ENCODE peak calls at places on chromosomes 1 and 21, in seven cellular contexts. R is HCT116, E is IMR-90, U is transverse colon, M is adrenal gland, L is ovary, J is stomach. Y is an unnamed sample.

GRCh38 chr1:55073187-55073916 is 34.0 kb downstream of the PCSK9 start:
- DNase-seq in R (no peak), E (no peak), U (no peak), M (no peak), L (no peak), J (no peak), Y (no peak)

GRCh38 chr1:4527819-4528218 is 126.6 kb upstream of the AJAP1 start:
- DNase-seq in R (no peak), E (no peak), U (no peak), M (no peak), L (no peak), J (no peak), Y (no peak)

GRCh38 chr1:172935062-172935592 is 115.6 kb downstream of the TNFSF18 start:
- DNase-seq in R (no peak), E (peak; percentile 56), U (no peak), M (no peak), L (no peak), J (no peak), Y (no peak)

GRCh38 chr1:212228591-212229119 is 56.6 kb upstream of the PPP2R5A start:
- DNase-seq in R (no peak), E (no peak), U (no peak), M (no peak), L (no peak), J (peak; percentile 72), Y (no peak)

GRCh38 chr1:245283001-245283400 is 128.2 kb downstream of the KIF26B start:
- DNase-seq in R (no peak), E (no peak), U (no peak), M (no peak), L (no peak), J (no peak), Y (no peak)

GRCh38 chr1:1990222-1990621 is 13.4 kb downstream of the CFAP74 start:
- DNase-seq in R (no peak), E (no peak), U (no peak), M (peak; percentile 82), L (peak; percentile 69), J (no peak), Y (no peak)

GRCh38 chr21:27681841-27682240 is 715.0 kb upstream of the ADAMTS5 start:
- DNase-seq in R (no peak), E (peak; percentile 53), U (no peak), M (no peak), L (no peak), J (no peak), Y (no peak)

GRCh38 chr1:152115344-152115743 is at the start of gene TCHH:
- DNase-seq in R (no peak), E (no peak), U (no peak), M (no peak), L (no peak), J (no peak), Y (no peak)

GRCh38 chr21:45296638-45297037 is 8.9 kb upstream of the POFUT2 start:
- DNase-seq in R (no peak), E (no peak), U (peak; percentile 3), M (no peak), L (peak; percentile 32), J (no peak), Y (no peak)

GRCh38 chr1:59565611-59566410 is 248.9 kb upstream of the HOOK1 start:
- DNase-seq in R (no peak), E (peak; percentile 94), U (peak; percentile 15), M (no peak), L (no peak), J (no peak), Y (peak; percentile 28)

GRCh38 chr1:117535776-117536175 is 70.1 kb upstream of the TENT5C start:
- DNase-seq in R (no peak), E (no peak), U (no peak), M (no peak), L (no peak), J (no peak), Y (no peak)

GRCh38 chr1:28088168-28088961 is at the start of gene EYA3:
- DNase-seq in R (peak; percentile 96), E (peak; percentile 98), U (peak; percentile 99), M (peak; percentile 99), L (peak; percentile 99), J (peak; percentile 100), Y (peak; percentile 96)
- TF ChIP-seq POLR2A in R (peak; percentile 90), E (peak; percentile 65), U (peak; percentile 76), M (peak; percentile 68), L (peak; percentile 31), J (no peak), Y (peak; percentile 52)

DNA sequence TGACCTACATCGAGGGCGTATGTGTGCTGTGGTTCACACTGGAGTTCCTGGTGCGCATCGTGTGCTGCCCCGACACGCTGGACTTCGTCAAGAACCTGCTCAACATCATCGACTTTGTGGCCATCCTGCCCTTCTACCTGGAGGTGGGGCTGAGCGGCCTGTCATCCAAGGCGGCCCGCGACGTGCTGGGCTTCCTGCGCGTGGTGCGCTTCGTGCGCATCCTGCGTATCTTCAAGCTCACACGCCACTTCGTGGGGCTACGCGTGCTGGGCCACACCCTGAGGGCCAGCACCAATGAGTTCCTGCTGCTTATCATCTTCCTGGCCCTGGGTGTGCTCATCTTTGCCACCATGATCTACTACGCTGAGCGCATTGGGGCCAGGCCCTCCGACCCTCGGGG is 13.0 kb downstream of the KCNC4 start:
- DNase-seq in R (no peak), E (no peak), U (no peak), M (no peak), L (no peak), J (no peak), Y (no peak)
- H3K36me3 ChIP-seq in R (no peaks in the 10 kb centered on the region), E (no peaks in the 10 kb centered on the region), U (no peaks in the 10 kb centered on the region), M (no peaks in the 10 kb centered on the region), L (no peaks in the 10 kb centered on the region), J (peaks cover 67% of the 10 kb centered on the region), Y (peaks cover 31% of the 10 kb centered on the region)

GRCh38 chr1:23578311-23578996 is 19.2 kb upstream of the ID3 start:
- DNase-seq in R (no peak), E (peak; percentile 72), U (no peak), M (no peak), L (no peak), J (no peak), Y (no peak)

GRCh38 chr1:23575226-23575810 is 16.0 kb upstream of the ID3 start:
- DNase-seq in R (no peak), E (no peak), U (no peak), M (no peak), L (no peak), J (no peak), Y (no peak)

GRCh38 chr1:23576338-23577055 is 17.2 kb upstream of the ID3 start:
- DNase-seq in R (no peak), E (no peak), U (no peak), M (no peak), L (no peak), J (no peak), Y (no peak)

GRCh38 chr1:23578997-23579363 is 19.7 kb upstream of the ID3 start:
- DNase-seq in R (no peak), E (no peak), U (no peak), M (no peak), L (no peak), J (no peak), Y (no peak)

GRCh38 chr1:23577056-23577985 is 18.0 kb upstream of the ID3 start:
- DNase-seq in R (no peak), E (peak; percentile 95), U (no peak), M (peak; percentile 44), L (no peak), J (no peak), Y (peak; percentile 69)
- H3K4me1 ChIP-seq in R (peaks cover 41% of the 10 kb centered on the region), E (peaks cover 28% of the 10 kb centered on the region), U (peaks cover 19% of the 10 kb centered on the region), M (peaks cover 23% of the 10 kb centered on the region), L (peaks cover 9% of the 10 kb centered on the region), J (peaks cover 34% of the 10 kb centered on the region), Y (peaks cover 41% of the 10 kb centered on the region)

GRCh38 chr1:203287896-203288295 is 17.4 kb upstream of the BTG2 start:
- DNase-seq in R (no peak), E (no peak), U (no peak), M (no peak), L (no peak), J (no peak), Y (no peak)

GRCh38 chr1:203290261-203291089 is 14.8 kb upstream of the BTG2 start:
- DNase-seq in R (no peak), E (peak; percentile 73), U (peak; percentile 99), M (peak; percentile 97), L (peak; percentile 98), J (peak; percentile 99), Y (peak; percentile 96)

GRCh38 chr1:203289982-203290260 is 15.4 kb upstream of the BTG2 start:
- DNase-seq in R (no peak), E (no peak), U (no peak), M (no peak), L (no peak), J (no peak), Y (no peak)

GRCh38 chr1:203288351-203288894 is 16.9 kb upstream of the BTG2 start:
- DNase-seq in R (no peak), E (no peak), U (no peak), M (no peak), L (no peak), J (no peak), Y (no peak)

DNA sequence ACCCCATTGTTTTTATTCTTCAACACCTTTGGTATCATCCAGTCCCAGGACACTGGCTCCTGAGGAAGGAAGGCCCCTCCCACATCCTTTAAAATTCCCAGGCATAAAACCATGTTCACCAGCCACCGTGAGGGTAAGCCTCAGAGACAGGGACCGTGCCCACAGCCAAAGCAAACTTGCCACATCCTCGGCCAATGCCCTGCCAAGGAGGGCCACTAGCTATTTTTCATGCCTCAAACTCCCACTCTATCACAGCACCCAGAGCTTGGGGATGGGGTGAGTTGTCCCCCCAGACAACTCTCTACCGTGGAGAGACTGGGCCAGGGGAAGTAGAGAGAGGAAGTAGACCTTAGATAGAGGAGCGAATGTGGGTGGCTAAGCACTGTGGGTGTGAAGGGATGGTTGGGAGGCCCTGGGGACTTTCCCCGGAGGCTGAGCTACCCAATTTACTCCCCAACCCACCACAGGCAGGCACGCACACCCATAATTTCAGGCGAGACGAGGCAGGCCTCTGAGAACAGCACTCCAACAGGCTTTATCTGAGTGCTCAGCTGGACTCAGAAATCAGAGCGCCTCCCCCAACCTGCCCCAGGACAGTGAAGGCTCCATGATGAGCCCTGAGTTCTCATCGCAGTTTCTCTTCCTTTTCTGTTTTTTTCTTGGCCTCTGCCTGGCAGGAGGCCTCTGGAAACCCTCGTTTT is 15.9 kb upstream of the BTG2 start:
- DNase-seq in R (no peak), E (no peak), U (peak; percentile 77), M (no peak), L (no peak), J (peak; percentile 56), Y (peak; percentile 64)
- TF ChIP-seq POLR2A in R (no peak), E (no peak), U (peak; percentile 13), M (no peak), L (no peak), J (no peak), Y (no peak)

GRCh38 chr1:209840611-209841010 is 12.8 kb downstream of the UTP25 start:
- DNase-seq in R (no peak), E (no peak), U (no peak), M (no peak), L (no peak), J (no peak), Y (no peak)

GRCh38 chr1:209844695-209845404 is 17.1 kb downstream of the UTP25 start:
- DNase-seq in R (no peak), E (no peak), U (no peak), M (no peak), L (no peak), J (no peak), Y (no peak)

GRCh38 chr1:209850342-209850979 is 22.7 kb downstream of the UTP25 start:
- DNase-seq in R (peak; percentile 13), E (peak; percentile 45), U (peak; percentile 13), M (peak; percentile 59), L (no peak), J (peak; percentile 36), Y (peak; percentile 28)

GRCh38 chr1:209849388-209849787 is 21.6 kb downstream of the UTP25 start:
- DNase-seq in R (no peak), E (no peak), U (no peak), M (no peak), L (no peak), J (no peak), Y (no peak)

GRCh38 chr1:209845405-209845725 is 17.6 kb downstream of the UTP25 start:
- DNase-seq in R (no peak), E (no peak), U (no peak), M (no peak), L (no peak), J (no peak), Y (no peak)
- H3K36me3 ChIP-seq in R (peaks cover 50% of the 10 kb centered on the region), E (peaks cover 34% of the 10 kb centered on the region), U (peaks cover 49% of the 10 kb centered on the region), M (no peaks in the 10 kb centered on the region), L (no peaks in the 10 kb centered on the region), J (peaks cover 95% of the 10 kb centered on the region), Y (peaks cover 46% of the 10 kb centered on the region)

Y was measured in heart left ventricle.